ENCODE peak calls at places on chromosomes 11 and 22, in six cellular contexts. One of them, this sample, is unnamed.

GRCh38 chr22:45426387-45426786 is 12.9 kb downstream of the RIBC2 start:
- DNase-seq in activated T-cell treated with anti-CD3 and anti-CD28 coated beads for 48 hours: no peak
- DNase-seq in nephron progenitor cell: no peak
- DNase-seq in stimulated activated CD4-positive, alpha-beta T cell treated with anti-CD3 and anti-CD28 coated beads, Interleukin-4, amount 100 ng/mL, for 24 hours: no peak
- DNase-seq in ELF-1: no peak
- DNase-seq in upper lobe of right lung: peak
- DNase-seq in this sample: peak

GRCh38 chr11:65585396-65586246 is 9.8 kb downstream of the EHBP1L1 start:
- DNase-seq in activated T-cell treated with anti-CD3 and anti-CD28 coated beads for 48 hours: no peak
- DNase-seq in nephron progenitor cell: no peak
- DNase-seq in ELF-1: no peak
- DNase-seq in upper lobe of right lung: no peak
- DNase-seq in stimulated activated CD4-positive, alpha-beta T cell treated with anti-CD3 and anti-CD28 coated beads, Interleukin-4, amount 100 ng/mL, for 24 hours: no peak
- DNase-seq in this sample: no peak

GRCh38 chr11:33634291-33634834 is 66.3 kb downstream of the C11orf91 start:
- DNase-seq in ELF-1: no peak
- DNase-seq in upper lobe of right lung: no peak
- DNase-seq in stimulated activated CD4-positive, alpha-beta T cell treated with anti-CD3 and anti-CD28 coated beads, Interleukin-4, amount 100 ng/mL, for 24 hours: no peak
- DNase-seq in activated T-cell treated with anti-CD3 and anti-CD28 coated beads for 48 hours: no peak
- DNase-seq in nephron progenitor cell: no peak
- DNase-seq in this sample: no peak

GRCh38 chr11:96228472-96228871 is 114.5 kb downstream of the MAML2 start:
- DNase-seq in upper lobe of right lung: no peak
- DNase-seq in nephron progenitor cell: no peak
- DNase-seq in stimulated activated CD4-positive, alpha-beta T cell treated with anti-CD3 and anti-CD28 coated beads, Interleukin-4, amount 100 ng/mL, for 24 hours: no peak
- DNase-seq in ELF-1: peak
- DNase-seq in activated T-cell treated with anti-CD3 and anti-CD28 coated beads for 48 hours: no peak
- DNase-seq in this sample: no peak

GRCh38 chr22:46040471-46041465 is 63.8 kb upstream of the WNT7B start:
- DNase-seq in activated T-cell treated with anti-CD3 and anti-CD28 coated beads for 48 hours: no peak
- DNase-seq in stimulated activated CD4-positive, alpha-beta T cell treated with anti-CD3 and anti-CD28 coated beads, Interleukin-4, amount 100 ng/mL, for 24 hours: no peak
- DNase-seq in upper lobe of right lung: peak
- DNase-seq in ELF-1: no peak
- DNase-seq in nephron progenitor cell: no peak
- DNase-seq in this sample: peak

GRCh38 chr11:128621491-128622136 is 34.3 kb upstream of the ETS1 start:
- DNase-seq in ELF-1: no peak
- DNase-seq in stimulated activated CD4-positive, alpha-beta T cell treated with anti-CD3 and anti-CD28 coated beads, Interleukin-4, amount 100 ng/mL, for 24 hours: no peak
- DNase-seq in nephron progenitor cell: peak
- DNase-seq in activated T-cell treated with anti-CD3 and anti-CD28 coated beads for 48 hours: no peak
- DNase-seq in upper lobe of right lung: no peak
- DNase-seq in this sample: no peak

GRCh38 chr11:112837162-112837826 is 123.9 kb upstream of the NCAM1 start:
- DNase-seq in stimulated activated CD4-positive, alpha-beta T cell treated with anti-CD3 and anti-CD28 coated beads, Interleukin-4, amount 100 ng/mL, for 24 hours: no peak
- DNase-seq in nephron progenitor cell: no peak
- DNase-seq in upper lobe of right lung: no peak
- DNase-seq in ELF-1: peak
- DNase-seq in activated T-cell treated with anti-CD3 and anti-CD28 coated beads for 48 hours: no peak
- DNase-seq in this sample: no peak

GRCh38 chr11:19216709-19217374 is 15.1 kb upstream of the CSRP3 start:
- DNase-seq in activated T-cell treated with anti-CD3 and anti-CD28 coated beads for 48 hours: no peak
- DNase-seq in nephron progenitor cell: no peak
- DNase-seq in stimulated activated CD4-positive, alpha-beta T cell treated with anti-CD3 and anti-CD28 coated beads, Interleukin-4, amount 100 ng/mL, for 24 hours: no peak
- DNase-seq in ELF-1: no peak
- DNase-seq in upper lobe of right lung: no peak
- DNase-seq in this sample: no peak

GRCh38 chr11:116725434-116726221 is 47.2 kb downstream of the BUD13 start:
- DNase-seq in ELF-1: peak
- DNase-seq in activated T-cell treated with anti-CD3 and anti-CD28 coated beads for 48 hours: no peak
- DNase-seq in upper lobe of right lung: peak
- DNase-seq in stimulated activated CD4-positive, alpha-beta T cell treated with anti-CD3 and anti-CD28 coated beads, Interleukin-4, amount 100 ng/mL, for 24 hours: no peak
- DNase-seq in nephron progenitor cell: peak
- DNase-seq in this sample: no peak

GRCh38 chr22:46619830-46620501 is at the start of gene GRAMD4:
- DNase-seq in upper lobe of right lung: no peak
- DNase-seq in stimulated activated CD4-positive, alpha-beta T cell treated with anti-CD3 and anti-CD28 coated beads, Interleukin-4, amount 100 ng/mL, for 24 hours: no peak
- DNase-seq in ELF-1: no peak
- DNase-seq in nephron progenitor cell: no peak
- DNase-seq in activated T-cell treated with anti-CD3 and anti-CD28 coated beads for 48 hours: no peak
- DNase-seq in this sample: no peak

GRCh38 chr22:18032455-18033101 is 8.2 kb upstream of the MICAL3 start:
- DNase-seq in ELF-1: peak
- DNase-seq in activated T-cell treated with anti-CD3 and anti-CD28 coated beads for 48 hours: no peak
- DNase-seq in stimulated activated CD4-positive, alpha-beta T cell treated with anti-CD3 and anti-CD28 coated beads, Interleukin-4, amount 100 ng/mL, for 24 hours: no peak
- DNase-seq in nephron progenitor cell: no peak
- DNase-seq in upper lobe of right lung: no peak
- DNase-seq in this sample: no peak

GRCh38 chr22:36367479-36367878 is 20.3 kb downstream of the MYH9 start:
- DNase-seq in ELF-1: no peak
- DNase-seq in activated T-cell treated with anti-CD3 and anti-CD28 coated beads for 48 hours: no peak
- DNase-seq in nephron progenitor cell: no peak
- DNase-seq in stimulated activated CD4-positive, alpha-beta T cell treated with anti-CD3 and anti-CD28 coated beads, Interleukin-4, amount 100 ng/mL, for 24 hours: no peak
- DNase-seq in upper lobe of right lung: no peak
- DNase-seq in this sample: no peak

GRCh38 chr11:2781413-2782274 is 81.8 kb upstream of the KCNQ1OT1 start:
- DNase-seq in activated T-cell treated with anti-CD3 and anti-CD28 coated beads for 48 hours: no peak
- DNase-seq in ELF-1: no peak
- DNase-seq in upper lobe of right lung: peak
- DNase-seq in nephron progenitor cell: no peak
- DNase-seq in stimulated activated CD4-positive, alpha-beta T cell treated with anti-CD3 and anti-CD28 coated beads, Interleukin-4, amount 100 ng/mL, for 24 hours: no peak
- DNase-seq in this sample: peak

GRCh38 chr22:40534379-40535188 is 101.9 kb downstream of the MRTFA start:
- DNase-seq in ELF-1: peak
- DNase-seq in stimulated activated CD4-positive, alpha-beta T cell treated with anti-CD3 and anti-CD28 coated beads, Interleukin-4, amount 100 ng/mL, for 24 hours: peak
- DNase-seq in activated T-cell treated with anti-CD3 and anti-CD28 coated beads for 48 hours: no peak
- DNase-seq in upper lobe of right lung: no peak
- DNase-seq in nephron progenitor cell: no peak
- DNase-seq in this sample: no peak

GRCh38 chr22:50569041-50569459 is 6.3 kb upstream of the SYCE3 start:
- DNase-seq in activated T-cell treated with anti-CD3 and anti-CD28 coated beads for 48 hours: no peak
- DNase-seq in nephron progenitor cell: no peak
- DNase-seq in upper lobe of right lung: no peak
- DNase-seq in stimulated activated CD4-positive, alpha-beta T cell treated with anti-CD3 and anti-CD28 coated beads, Interleukin-4, amount 100 ng/mL, for 24 hours: no peak
- DNase-seq in ELF-1: no peak
- DNase-seq in this sample: no peak

GRCh38 chr22:31229402-31230140 is 17.5 kb downstream of the LIMK2 start:
- DNase-seq in ELF-1: no peak
- DNase-seq in activated T-cell treated with anti-CD3 and anti-CD28 coated beads for 48 hours: no peak
- DNase-seq in upper lobe of right lung: no peak
- DNase-seq in stimulated activated CD4-positive, alpha-beta T cell treated with anti-CD3 and anti-CD28 coated beads, Interleukin-4, amount 100 ng/mL, for 24 hours: no peak
- DNase-seq in nephron progenitor cell: no peak
- DNase-seq in this sample: no peak

GRCh38 chr11:4926607-4927006 is 2.5 kb upstream of the OR51G1 start:
- DNase-seq in nephron progenitor cell: no peak
- DNase-seq in activated T-cell treated with anti-CD3 and anti-CD28 coated beads for 48 hours: no peak
- DNase-seq in upper lobe of right lung: no peak
- DNase-seq in ELF-1: no peak
- DNase-seq in stimulated activated CD4-positive, alpha-beta T cell treated with anti-CD3 and anti-CD28 coated beads, Interleukin-4, amount 100 ng/mL, for 24 hours: no peak
- DNase-seq in this sample: no peak

GRCh38 chr11:33655842-33656600 is 44.6 kb downstream of the C11orf91 start:
- DNase-seq in nephron progenitor cell: no peak
- DNase-seq in ELF-1: no peak
- DNase-seq in stimulated activated CD4-positive, alpha-beta T cell treated with anti-CD3 and anti-CD28 coated beads, Interleukin-4, amount 100 ng/mL, for 24 hours: no peak
- DNase-seq in activated T-cell treated with anti-CD3 and anti-CD28 coated beads for 48 hours: no peak
- DNase-seq in upper lobe of right lung: no peak
- DNase-seq in this sample: no peak

GRCh38 chr11:1458340-1459218 is 28.0 kb downstream of the MOB2 start:
- DNase-seq in stimulated activated CD4-positive, alpha-beta T cell treated with anti-CD3 and anti-CD28 coated beads, Interleukin-4, amount 100 ng/mL, for 24 hours: no peak
- DNase-seq in activated T-cell treated with anti-CD3 and anti-CD28 coated beads for 48 hours: no peak
- DNase-seq in upper lobe of right lung: peak
- DNase-seq in nephron progenitor cell: peak
- DNase-seq in ELF-1: peak
- DNase-seq in this sample: no peak

GRCh38 chr22:33083212-33083611 is 25.0 kb upstream of the SYN3 start:
- DNase-seq in ELF-1: no peak
- DNase-seq in activated T-cell treated with anti-CD3 and anti-CD28 coated beads for 48 hours: no peak
- DNase-seq in stimulated activated CD4-positive, alpha-beta T cell treated with anti-CD3 and anti-CD28 coated beads, Interleukin-4, amount 100 ng/mL, for 24 hours: no peak
- DNase-seq in upper lobe of right lung: no peak
- DNase-seq in nephron progenitor cell: no peak
- DNase-seq in this sample: no peak

GRCh38 chr11:78564037-78564888 is 10.4 kb downstream of the NARS2 start:
- DNase-seq in upper lobe of right lung: no peak
- DNase-seq in activated T-cell treated with anti-CD3 and anti-CD28 coated beads for 48 hours: no peak
- DNase-seq in ELF-1: no peak
- DNase-seq in stimulated activated CD4-positive, alpha-beta T cell treated with anti-CD3 and anti-CD28 coated beads, Interleukin-4, amount 100 ng/mL, for 24 hours: peak
- DNase-seq in nephron progenitor cell: peak
- DNase-seq in this sample: no peak

GRCh38 chr22:43996170-43996980 is 27.7 kb upstream of the PARVB start:
- DNase-seq in stimulated activated CD4-positive, alpha-beta T cell treated with anti-CD3 and anti-CD28 coated beads, Interleukin-4, amount 100 ng/mL, for 24 hours: peak
- DNase-seq in ELF-1: no peak
- DNase-seq in activated T-cell treated with anti-CD3 and anti-CD28 coated beads for 48 hours: peak
- DNase-seq in nephron progenitor cell: no peak
- DNase-seq in upper lobe of right lung: peak
- DNase-seq in this sample: peak

GRCh38 chr11:60204922-60205321 is 22.0 kb upstream of the MS4A6A start:
- DNase-seq in nephron progenitor cell: no peak
- DNase-seq in upper lobe of right lung: no peak
- DNase-seq in ELF-1: no peak
- DNase-seq in stimulated activated CD4-positive, alpha-beta T cell treated with anti-CD3 and anti-CD28 coated beads, Interleukin-4, amount 100 ng/mL, for 24 hours: no peak
- DNase-seq in activated T-cell treated with anti-CD3 and anti-CD28 coated beads for 48 hours: no peak
- DNase-seq in this sample: no peak

GRCh38 chr22:37669586-37669985 is 5.8 kb upstream of the LGALS1 start:
- DNase-seq in nephron progenitor cell: no peak
- DNase-seq in ELF-1: no peak
- DNase-seq in upper lobe of right lung: no peak
- DNase-seq in stimulated activated CD4-positive, alpha-beta T cell treated with anti-CD3 and anti-CD28 coated beads, Interleukin-4, amount 100 ng/mL, for 24 hours: no peak
- DNase-seq in activated T-cell treated with anti-CD3 and anti-CD28 coated beads for 48 hours: no peak
- DNase-seq in this sample: no peak

GRCh38 chr11:27319065-27319464 is 44.0 kb downstream of the CCDC34 start:
- DNase-seq in stimulated activated CD4-positive, alpha-beta T cell treated with anti-CD3 and anti-CD28 coated beads, Interleukin-4, amount 100 ng/mL, for 24 hours: peak
- DNase-seq in ELF-1: no peak
- DNase-seq in upper lobe of right lung: no peak
- DNase-seq in nephron progenitor cell: no peak
- DNase-seq in activated T-cell treated with anti-CD3 and anti-CD28 coated beads for 48 hours: no peak
- DNase-seq in this sample: no peak

GRCh38 chr11:70912226-70912840 is 340.0 kb downstream of the SHANK2 start:
- DNase-seq in stimulated activated CD4-positive, alpha-beta T cell treated with anti-CD3 and anti-CD28 coated beads, Interleukin-4, amount 100 ng/mL, for 24 hours: no peak
- DNase-seq in nephron progenitor cell: no peak
- DNase-seq in activated T-cell treated with anti-CD3 and anti-CD28 coated beads for 48 hours: no peak
- DNase-seq in upper lobe of right lung: peak
- DNase-seq in ELF-1: no peak
- DNase-seq in this sample: no peak

GRCh38 chr11:61542024-61542461 is 33.5 kb downstream of the LRRC10B start:
- DNase-seq in upper lobe of right lung: no peak
- DNase-seq in nephron progenitor cell: no peak
- DNase-seq in ELF-1: no peak
- DNase-seq in activated T-cell treated with anti-CD3 and anti-CD28 coated beads for 48 hours: no peak
- DNase-seq in stimulated activated CD4-positive, alpha-beta T cell treated with anti-CD3 and anti-CD28 coated beads, Interleukin-4, amount 100 ng/mL, for 24 hours: no peak
- DNase-seq in this sample: no peak

This sample was measured in mesenteric fat pad.